ENCODE peak calls at places on chromosomes 4 and X, in four cellular contexts. F, A, D and V are unnamed samples.

GRCh38 chrX:108696690-108697089 is 39.7 kb downstream of the IRS4 start:
- DNase-seq in F (no peak), A (no peak), D (no peak), V (no peak)

GRCh38 chr4:83947811-83948210 is 411.9 kb downstream of the GPAT3 start:
- DNase-seq in F (no peak), A (no peak), D (no peak), V (no peak)

GRCh38 chrX:97860206-97860605 is 976.5 kb downstream of the RPA4 start:
- DNase-seq in F (no peak), A (no peak), D (no peak), V (no peak)

GRCh38 chrX:47243351-47243750 is 10.5 kb downstream of the USP11 start:
- DNase-seq in F (no peak), A (no peak), D (no peak), V (peak; percentile 45)

GRCh38 chr4:160319221-160319867 is 1216.5 kb downstream of the RAPGEF2 start:
- DNase-seq in F (no peak), A (no peak), D (no peak), V (no peak)

GRCh38 chr4:152273343-152273742 is 262.5 kb downstream of the FBXW7 start:
- DNase-seq in F (no peak), A (no peak), D (no peak), V (no peak)

GRCh38 chr4:177339794-177340374 is 30.2 kb downstream of the NEIL3 start:
- DNase-seq in F (no peak), A (no peak), D (no peak), V (no peak)

GRCh38 chrX:10015711-10016515 is 48.8 kb downstream of the CLDN34 start:
- DNase-seq in F (no peak), A (peak; percentile 40), D (peak; percentile 42), V (peak; percentile 75)

GRCh38 chr4:147793973-147794690 is 62.2 kb downstream of the ARHGAP10 start:
- DNase-seq in F (no peak), A (no peak), D (no peak), V (no peak)
- H3K4me1 ChIP-seq in F (peaks cover 21% of the 10 kb centered on the region), A (no peaks in the 10 kb centered on the region), D (peaks cover 38% of the 10 kb centered on the region), V (peaks cover 60% of the 10 kb centered on the region)

GRCh38 chrX:115968436-115969252 is 201.9 kb upstream of the AGTR2 start:
- DNase-seq in F (no peak), A (peak; percentile 52), D (peak; percentile 80), V (peak; percentile 82)
- TF ChIP-seq CTCF in F (peak; percentile 30), A (no peak), D (no peak), V (no peak)

DNA sequence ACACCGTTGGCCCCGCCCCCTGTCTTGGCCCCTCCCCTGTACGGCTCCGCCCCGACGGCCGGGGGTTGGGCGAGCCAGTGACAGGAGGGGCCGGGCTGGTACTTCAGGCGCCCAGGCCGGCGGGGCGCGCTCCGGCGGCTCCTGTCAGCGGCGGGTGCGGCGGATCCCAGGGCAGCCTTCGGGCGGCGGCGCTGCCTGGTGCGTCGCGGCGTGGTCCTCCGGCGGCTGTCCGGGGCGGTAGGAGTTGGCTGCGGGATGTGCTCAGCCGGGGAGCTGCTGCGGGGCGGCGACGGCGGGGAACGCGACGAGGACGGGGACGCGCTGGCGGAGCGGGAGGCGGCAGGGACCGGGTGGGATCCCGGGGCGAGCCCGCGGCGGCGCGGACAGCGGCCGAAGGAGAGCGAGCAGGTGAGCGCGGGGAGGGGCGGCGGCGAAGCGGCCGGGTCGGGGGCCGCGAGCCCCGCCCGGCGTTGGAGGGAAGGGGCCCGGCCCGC is at the start of gene FAM241A:
- DNase-seq in F (no peak), A (peak; percentile 92), D (peak; percentile 90), V (peak; percentile 94)
- H3K4me1 ChIP-seq in F (no peaks in the 10 kb centered on the region), A (peaks cover 7% of the 10 kb centered on the region), D (peaks cover 7% of the 10 kb centered on the region), V (peaks cover 11% of the 10 kb centered on the region)

DNA sequence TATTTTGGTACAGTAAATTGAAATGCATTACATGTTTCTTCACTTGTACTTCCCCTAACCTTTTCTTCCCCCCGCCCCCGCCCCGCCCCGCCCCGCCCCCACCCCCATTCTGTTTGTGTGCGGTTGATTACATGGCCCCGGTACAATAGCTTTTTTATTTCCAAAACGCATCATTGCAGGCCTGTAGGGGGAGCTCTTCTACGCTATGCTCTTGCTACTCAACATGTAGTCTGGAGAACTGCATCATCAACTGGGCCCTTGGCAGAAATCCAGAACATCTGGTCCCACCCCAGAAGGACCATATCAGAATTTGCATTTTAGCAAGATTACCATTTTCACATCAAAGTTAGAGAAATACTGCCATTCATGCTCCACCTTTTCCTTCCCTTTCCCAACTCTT is 333.3 kb upstream of the DDX53 start:
- DNase-seq in F (no peak), A (no peak), D (no peak), V (no peak)
- TF ChIP-seq CTCF in F (peak; percentile 26), A (no peak), D (no peak), V (no peak)

GRCh38 chr4:153485860-153486259 is 19.7 kb downstream of the TMEM131L start:
- DNase-seq in F (no peak), A (no peak), D (no peak), V (no peak)

GRCh38 chr4:153486281-153487151 is 20.4 kb downstream of the TMEM131L start:
- DNase-seq in F (peak; percentile 53), A (no peak), D (peak; percentile 55), V (no peak)

GRCh38 chr4:153489856-153490558 is 23.8 kb downstream of the TMEM131L start:
- DNase-seq in F (no peak), A (no peak), D (no peak), V (no peak)

GRCh38 chr4:153488719-153489384 is 22.7 kb downstream of the TMEM131L start:
- DNase-seq in F (no peak), A (peak; percentile 34), D (no peak), V (no peak)

GRCh38 chr4:153488006-153488718 is 22.0 kb downstream of the TMEM131L start:
- DNase-seq in F (no peak), A (peak; percentile 39), D (no peak), V (no peak)
- H3K4me1 ChIP-seq in F (peaks cover 16% of the 10 kb centered on the region), A (peaks cover 2% of the 10 kb centered on the region), D (peaks cover 47% of the 10 kb centered on the region), V (peaks cover 40% of the 10 kb centered on the region)

DNA sequence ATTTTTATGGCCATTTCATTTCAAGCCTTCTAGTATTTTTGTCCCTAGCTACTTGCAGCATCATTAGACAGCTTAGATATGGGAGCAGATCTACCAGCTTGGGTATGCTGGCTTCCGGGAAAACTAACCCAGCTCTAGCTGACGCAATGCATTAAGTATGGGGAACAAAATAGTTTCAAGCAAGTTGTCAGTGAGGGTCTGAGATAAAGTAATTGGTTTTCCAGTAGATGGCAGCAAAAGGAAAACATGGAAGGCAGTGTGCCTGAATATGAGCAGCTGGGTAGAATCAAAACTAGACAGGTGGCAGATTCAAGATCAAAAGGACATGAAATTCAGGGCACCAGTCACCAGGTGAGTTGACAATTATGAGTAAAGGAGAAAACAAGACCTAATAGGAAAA is 340.9 kb upstream of the CTSO start:
- DNase-seq in F (no peak), A (no peak), D (no peak), V (no peak)
- TF ChIP-seq CTCF in F (peak; percentile 36), A (peak; percentile 30), D (peak; percentile 34), V (no peak)

DNA sequence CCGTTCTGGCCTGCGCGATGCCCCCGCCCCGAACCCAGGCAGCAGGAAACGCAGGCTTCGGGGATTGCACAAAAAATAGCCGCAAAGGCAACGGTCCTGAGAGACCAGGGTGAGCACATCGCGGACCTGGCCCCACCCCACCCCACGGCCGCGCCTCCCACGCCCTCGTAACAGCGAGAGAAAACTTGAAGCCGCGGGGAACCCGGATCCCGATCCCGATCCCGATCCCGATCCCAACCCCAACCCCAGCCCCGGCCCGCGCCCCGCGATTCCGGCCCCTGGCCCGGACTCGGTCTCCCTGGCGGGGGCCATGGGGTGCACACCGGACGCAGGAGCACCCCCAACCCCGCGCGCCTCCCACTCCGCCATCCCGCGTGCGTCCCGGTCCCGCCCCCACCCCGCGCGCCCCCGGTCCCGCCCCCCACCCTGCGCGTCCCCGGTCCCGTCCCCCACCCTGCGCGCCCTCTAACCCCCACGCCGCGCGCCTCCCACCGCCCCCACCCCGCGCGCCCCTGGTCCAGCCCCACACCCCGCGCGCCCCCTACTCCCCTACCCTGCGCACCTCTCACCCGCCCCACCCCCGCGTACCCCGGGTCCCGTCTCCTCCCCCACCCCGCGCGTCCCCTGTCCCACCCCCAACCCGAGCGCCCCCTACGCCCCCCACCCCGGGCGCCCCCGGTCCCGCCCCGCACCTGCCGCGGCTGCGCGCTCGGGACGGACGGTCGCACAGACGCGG is 29.0 kb downstream of the NOP14 start:
- DNase-seq in F (no peak), A (peak; percentile 61), D (peak; percentile 60), V (peak; percentile 91)
- H3K4me1 ChIP-seq in F (peaks cover 38% of the 10 kb centered on the region), A (no peaks in the 10 kb centered on the region), D (peaks cover 56% of the 10 kb centered on the region), V (peaks cover 52% of the 10 kb centered on the region)

DNA sequence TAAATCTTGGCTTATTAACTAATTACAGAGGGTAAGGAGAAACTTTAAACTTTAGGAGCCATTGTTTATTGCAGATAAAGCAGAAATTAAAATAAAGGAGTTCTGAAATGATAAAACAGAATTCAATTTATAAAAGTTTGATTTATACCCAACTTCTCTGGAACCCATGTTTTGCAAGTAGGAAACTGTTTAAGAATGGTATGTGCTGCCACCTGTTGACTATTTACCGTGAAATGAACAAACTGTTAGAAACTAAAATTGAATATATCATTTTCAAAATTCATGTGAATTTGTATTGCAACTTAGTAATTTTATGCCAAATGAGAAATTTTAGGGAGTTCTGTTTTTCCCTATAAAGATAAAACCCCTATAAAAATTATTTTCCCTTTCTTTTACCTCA is 11.0 kb upstream of the TBC1D8B start:
- DNase-seq in F (no peak), A (no peak), D (no peak), V (no peak)
- TF ChIP-seq CTCF in F (peak; percentile 48), A (peak; percentile 34), D (no peak), V (no peak)

GRCh38 chr4:155143512-155143911 is 64.9 kb upstream of the NPY2R start:
- DNase-seq in F (no peak), A (no peak), D (no peak), V (no peak)
- H3K4me1 ChIP-seq in F (no peaks in the 10 kb centered on the region), A (no peaks in the 10 kb centered on the region), D (no peaks in the 10 kb centered on the region), V (no peaks in the 10 kb centered on the region)